ENCODE peak calls at places on chromosomes 5 and 9, in six cellular contexts. C, A, Z, D, B and W are unnamed samples.

GRCh38 chr9:78044189-78044588 is 12.6 kb upstream of the GNAQ start:
- DNase-seq in C (no peak), A (no peak), Z (no peak), D (no peak), B (no peak), W (no peak)

GRCh38 chr5:73338201-73339126 is 110.1 kb downstream of the FOXD1 start:
- DNase-seq in C (no peak), A (no peak), Z (no peak), D (no peak), B (no peak), W (no peak)

GRCh38 chr9:83701769-83702168 is 6.0 kb downstream of the UBQLN1 start:
- DNase-seq in C (peak; percentile 11), A (no peak), Z (peak; percentile 88), D (no peak), B (no peak), W (no peak)

GRCh38 chr9:71692337-71692736 is 76.0 kb downstream of the CEMIP2 start:
- DNase-seq in C (no peak), A (no peak), Z (no peak), D (no peak), B (peak; percentile 36), W (no peak)

GRCh38 chr5:77463905-77464304 is 28.2 kb downstream of the WDR41 start:
- DNase-seq in C (no peak), A (no peak), Z (no peak), D (no peak), B (no peak), W (no peak)

GRCh38 chr5:134079748-134080581 is 34.5 kb upstream of the TCF7 start:
- DNase-seq in C (no peak), A (no peak), Z (no peak), D (no peak), B (no peak), W (no peak)

GRCh38 chr5:53597894-53598293 is 37.5 kb downstream of the NDUFS4 start:
- DNase-seq in C (no peak), A (no peak), Z (no peak), D (no peak), B (no peak), W (no peak)

GRCh38 chr5:113186061-113186460 is 209.5 kb downstream of the DCP2 start:
- DNase-seq in C (no peak), A (no peak), Z (no peak), D (no peak), B (no peak), W (no peak)

GRCh38 chr9:108478431-108478837 is 377.4 kb downstream of the ACTL7B start:
- DNase-seq in C (peak; percentile 73), A (no peak), Z (peak; percentile 77), D (no peak), B (peak; percentile 60), W (peak; percentile 39)

GRCh38 chr9:107020040-107020530 is 157.1 kb downstream of the ZNF462 start:
- DNase-seq in C (no peak), A (no peak), Z (no peak), D (no peak), B (no peak), W (no peak)

GRCh38 chr9:35608221-35608620 is 3.2 kb downstream of the TESK1 start:
- DNase-seq in C (no peak), A (no peak), Z (no peak), D (no peak), B (no peak), W (no peak)

GRCh38 chr9:114757984-114758383 is 47.9 kb downstream of the TNFSF15 start:
- DNase-seq in C (no peak), A (no peak), Z (no peak), D (no peak), B (no peak), W (no peak)

GRCh38 chr9:90034071-90034470 is 429.3 kb downstream of the GADD45G start:
- DNase-seq in C (no peak), A (no peak), Z (no peak), D (no peak), B (no peak), W (no peak)

GRCh38 chr5:121144764-121145163 is 680.7 kb downstream of the PRR16 start:
- DNase-seq in C (no peak), A (no peak), Z (peak; percentile 68), D (no peak), B (no peak), W (no peak)

GRCh38 chr5:956941-957729 is 51.5 kb upstream of the NKD2 start:
- DNase-seq in C (peak; percentile 66), A (no peak), Z (peak; percentile 76), D (no peak), B (no peak), W (no peak)

GRCh38 chr9:136497916-136498695 is 15.3 kb upstream of the SEC16A start:
- DNase-seq in C (no peak), A (no peak), Z (no peak), D (peak; percentile 46), B (no peak), W (no peak)

GRCh38 chr9:105138306-105138801 is 106.1 kb upstream of the SLC44A1 start:
- DNase-seq in C (no peak), A (no peak), Z (no peak), D (no peak), B (no peak), W (peak; percentile 28)

GRCh38 chr9:91753711-91754110 is 196.3 kb downstream of the ROR2 start:
- DNase-seq in C (no peak), A (no peak), Z (no peak), D (no peak), B (no peak), W (no peak)

GRCh38 chr9:78899006-78899405 is 602.1 kb downstream of the PSAT1 start:
- DNase-seq in C (no peak), A (no peak), Z (no peak), D (no peak), B (no peak), W (no peak)

GRCh38 chr5:57932761-57933160 is 450.1 kb upstream of the ACTBL2 start:
- DNase-seq in C (no peak), A (no peak), Z (no peak), D (no peak), B (no peak), W (no peak)

GRCh38 chr5:61625682-61626620 is 293.9 kb downstream of the ZSWIM6 start:
- DNase-seq in C (peak; percentile 66), A (no peak), Z (peak; percentile 51), D (peak; percentile 72), B (peak; percentile 31), W (peak; percentile 37)
- TF ChIP-seq CTCF in C (no peak), A (no peak), Z (no peak), D (no peak), B (no peak), W (no peak)

DNA sequence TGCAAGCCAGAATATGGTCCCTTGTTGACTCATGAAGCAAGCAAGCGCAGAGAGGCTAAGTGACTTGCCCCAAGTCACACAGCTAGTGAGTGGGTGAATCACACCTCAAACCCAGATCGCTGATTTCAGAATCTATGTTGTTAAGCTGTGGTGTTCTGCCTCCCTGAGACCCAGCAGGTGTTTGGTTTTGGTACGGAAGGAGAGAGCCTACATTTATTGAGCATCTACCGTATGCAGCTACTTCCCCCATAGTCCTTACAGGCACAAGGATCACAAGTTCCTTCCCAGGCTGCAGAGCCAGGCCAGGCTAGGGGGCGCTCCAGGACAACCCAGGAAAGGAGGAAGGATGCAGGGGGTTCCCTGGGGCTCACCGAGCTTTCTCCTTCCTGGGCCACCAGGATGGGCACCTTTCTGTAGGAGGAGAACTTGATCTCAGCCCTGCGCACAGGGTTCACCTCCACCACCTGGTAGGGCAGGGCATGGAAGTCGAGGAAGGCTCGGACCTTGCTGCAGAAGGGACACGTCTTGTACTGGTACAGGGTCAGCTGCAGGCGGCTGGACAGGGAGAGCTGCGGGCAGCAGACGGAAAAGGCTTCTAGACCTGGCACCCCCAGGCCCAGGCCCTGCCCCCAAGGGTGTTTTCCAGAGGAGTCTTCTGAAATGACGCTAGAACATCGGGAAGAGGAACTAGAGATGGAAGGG is 2.5 kb downstream of the PTGES2 start:
- DNase-seq in C (peak; percentile 80), A (peak; percentile 46), Z (peak; percentile 56), D (peak; percentile 64), B (no peak), W (peak; percentile 56)
- H3K4me1 ChIP-seq in C (peaks cover 26% of the 10 kb centered on the region), A (peaks cover 31% of the 10 kb centered on the region), Z (peaks cover 11% of the 10 kb centered on the region), D (peaks cover 37% of the 10 kb centered on the region), B (peaks cover 30% of the 10 kb centered on the region), W (peaks cover 14% of the 10 kb centered on the region)

GRCh38 chr5:139845846-139846681 is 50.5 kb downstream of the PSD2 start:
- DNase-seq in C (no peak), A (no peak), Z (no peak), D (peak; percentile 57), B (no peak), W (no peak)
- TF ChIP-seq POLR2A in C (no peak), A (no peak), Z (no peak), D (no peak), B (no peak), W (no peak)

GRCh38 chr5:176744584-176744965 is 65.8 kb upstream of the UNC5A start:
- DNase-seq in C (no peak), A (no peak), Z (no peak), D (no peak), B (no peak), W (no peak)
- TF ChIP-seq CTCF in C (peak; percentile 32), A (peak; percentile 55), Z (peak; percentile 12), D (no peak), B (no peak), W (no peak)

DNA sequence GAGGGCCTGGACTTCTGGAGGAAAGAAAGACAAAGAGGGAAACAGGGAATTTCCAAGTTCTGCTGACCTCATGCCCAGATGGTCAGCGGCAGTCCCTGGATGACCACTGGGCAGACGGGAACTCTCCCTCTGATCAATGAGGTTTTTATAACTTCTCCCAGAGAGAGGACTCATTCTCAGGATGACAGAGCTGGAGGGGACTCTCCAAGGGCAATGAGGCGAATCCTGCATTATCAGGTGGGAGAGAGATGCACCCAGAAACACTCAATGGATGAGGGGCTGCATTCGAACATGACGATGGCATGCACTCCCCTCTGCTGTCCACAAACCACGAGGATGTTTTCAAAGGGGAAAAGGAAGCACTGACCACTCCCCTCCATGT is 12.7 kb downstream of the TNIP1 start:
- DNase-seq in C (no peak), A (no peak), Z (peak; percentile 18), D (no peak), B (no peak), W (no peak)
- H3K4me1 ChIP-seq in C (peaks cover 64% of the 10 kb centered on the region), A (peaks cover 29% of the 10 kb centered on the region), Z (peaks cover 32% of the 10 kb centered on the region), D (peaks cover 72% of the 10 kb centered on the region), B (peaks cover 97% of the 10 kb centered on the region), W (peaks cover 16% of the 10 kb centered on the region)

GRCh38 chr9:121720992-121721350 is 69.5 kb downstream of the DAB2IP start:
- DNase-seq in C (no peak), A (no peak), Z (peak; percentile 21), D (no peak), B (no peak), W (no peak)

GRCh38 chr9:121727295-121728028 is 76.0 kb downstream of the DAB2IP start:
- DNase-seq in C (no peak), A (no peak), Z (peak; percentile 16), D (no peak), B (no peak), W (peak; percentile 78)

GRCh38 chr9:121721770-121722169 is 70.3 kb downstream of the DAB2IP start:
- DNase-seq in C (no peak), A (no peak), Z (no peak), D (no peak), B (no peak), W (no peak)

GRCh38 chr9:121728916-121729315 is 77.5 kb downstream of the DAB2IP start:
- DNase-seq in C (no peak), A (no peak), Z (no peak), D (no peak), B (no peak), W (no peak)

GRCh38 chr9:121725008-121725795 is 73.8 kb downstream of the DAB2IP start:
- DNase-seq in C (no peak), A (no peak), Z (peak; percentile 97), D (peak; percentile 88), B (peak; percentile 96), W (peak; percentile 99)
- TF ChIP-seq POLR2A in C (no peak), A (no peak), Z (no peak), D (no peak), B (peak; percentile 52), W (peak; percentile 31)